ENCODE peak calls at places on chromosomes 13 and 19, in nine cellular contexts. V, M, C, P, T, G, I, Z and E are unnamed samples. For H3K27me3, the result is how much of the 10 kb centered on the place peaks cover.

GRCh38 chr13:38391341-38391740 is 41.7 kb downstream of the UFM1 start:
- DNase-seq in V (no peak), M (no peak), C (no peak), P (no peak), T (no peak), G (no peak), I (no peak), Z (no peak), E (no peak)

GRCh38 chr13:59906413-59907027 is 257.2 kb downstream of the DIAPH3 start:
- DNase-seq in V (no peak), M (no peak), C (peak), P (peak), T (no peak), G (no peak), I (peak), Z (no peak), E (no peak)

GRCh38 chr19:44613295-44614168 is at the start of gene IGSF23:
- DNase-seq in V (peak), M (no peak), C (no peak), P (peak), T (no peak), G (no peak), I (no peak), Z (no peak), E (no peak)

GRCh38 chr13:44271915-44272341 is 101.7 kb upstream of the SERP2 start:
- DNase-seq in V (no peak), M (no peak), C (no peak), P (no peak), T (no peak), G (peak), I (no peak), Z (no peak), E (no peak)

GRCh38 chr13:113801289-113801961 is 42.4 kb downstream of the TMEM255B start:
- DNase-seq in V (no peak), M (no peak), C (no peak), P (no peak), T (no peak), G (no peak), I (no peak), Z (peak), E (no peak)

GRCh38 chr19:24054044-24054935 is 32.7 kb upstream of the ZNF254 start:
- DNase-seq in V (no peak), M (no peak), C (peak), P (peak), T (no peak), G (no peak), I (peak), Z (no peak), E (no peak)

GRCh38 chr19:6524326-6524725 is 6.5 kb upstream of the TNFSF9 start:
- DNase-seq in V (no peak), M (no peak), C (no peak), P (no peak), T (no peak), G (no peak), I (no peak), Z (no peak), E (no peak)

GRCh38 chr19:36169084-36169760 is 17.0 kb upstream of the COX7A1 start:
- DNase-seq in V (peak), M (no peak), C (no peak), P (peak), T (no peak), G (no peak), I (no peak), Z (no peak), E (no peak)

GRCh38 chr13:110330491-110331001 is 23.5 kb downstream of the COL4A2 start:
- DNase-seq in V (no peak), M (no peak), C (peak), P (no peak), T (no peak), G (no peak), I (no peak), Z (no peak), E (peak)

GRCh38 chr13:75178436-75178835 is 303.5 kb downstream of the TBC1D4 start:
- DNase-seq in V (no peak), M (no peak), C (no peak), P (no peak), T (no peak), G (no peak), I (no peak), Z (no peak), E (no peak)

GRCh38 chr13:48975101-48975925 is at the start of gene FNDC3A:
- DNase-seq in V (peak), M (peak), C (peak), P (peak), T (peak), G (no peak), I (peak), Z (peak), E (no peak)

GRCh38 chr13:41352935-41353801 is 42.1 kb downstream of the NAA16 start:
- DNase-seq in V (no peak), M (no peak), C (peak), P (peak), T (no peak), G (no peak), I (peak), Z (no peak), E (no peak)

GRCh38 chr13:50697746-50698526 is 145.6 kb downstream of the DLEU7 start:
- DNase-seq in V (no peak), M (no peak), C (no peak), P (peak), T (no peak), G (no peak), I (no peak), Z (no peak), E (no peak)

GRCh38 chr13:79392882-79393563 is 13.0 kb downstream of the RBM26 start:
- DNase-seq in V (no peak), M (no peak), C (peak), P (no peak), T (no peak), G (no peak), I (peak), Z (no peak), E (no peak)

GRCh38 chr13:113729329-113730019 is 29.6 kb upstream of the TMEM255B start:
- DNase-seq in V (no peak), M (no peak), C (no peak), P (no peak), T (peak), G (no peak), I (no peak), Z (peak), E (no peak)

GRCh38 chr19:34985249-34986022 is 14.7 kb upstream of the GRAMD1A start:
- DNase-seq in V (no peak), M (peak), C (peak), P (no peak), T (peak), G (no peak), I (peak), Z (no peak), E (no peak)

GRCh38 chr13:71619096-71619495 is 247.9 kb downstream of the DACH1 start:
- DNase-seq in V (no peak), M (no peak), C (no peak), P (no peak), T (no peak), G (no peak), I (no peak), Z (no peak), E (no peak)

GRCh38 chr19:36225219-36225892 is 10.4 kb downstream of the ZNF146 start:
- DNase-seq in V (no peak), M (no peak), C (peak), P (no peak), T (no peak), G (no peak), I (no peak), Z (no peak), E (no peak)

GRCh38 chr19:43638214-43638990 is 1.2 kb downstream of the CADM4 start:
- DNase-seq in V (no peak), M (no peak), C (no peak), P (no peak), T (no peak), G (no peak), I (no peak), Z (no peak), E (no peak)

GRCh38 chr13:92681239-92681638 is 545.4 kb upstream of the GPC6 start:
- DNase-seq in V (no peak), M (no peak), C (no peak), P (no peak), T (no peak), G (no peak), I (no peak), Z (no peak), E (no peak)

GRCh38 chr19:383922-384800 is 24.8 kb downstream of the C2CD4C start:
- DNase-seq in V (no peak), M (peak), C (no peak), P (peak), T (no peak), G (peak), I (no peak), Z (peak), E (peak)

GRCh38 chr13:95608640-95609280 is 35.7 kb downstream of the DZIP1 start:
- DNase-seq in V (no peak), M (no peak), C (no peak), P (no peak), T (no peak), G (no peak), I (no peak), Z (no peak), E (no peak)

GRCh38 chr13:32042567-32042966 is 11.0 kb downstream of the FRY start:
- DNase-seq in V (no peak), M (no peak), C (no peak), P (no peak), T (no peak), G (no peak), I (peak), Z (no peak), E (no peak)
- H3K27ac ChIP-seq in V (no peak), M (peak), C (no peak), P (no peak), T (no peak), G (no peak), I (no peak), Z (no peak), E (no peak)

GRCh38 chr19:38619361-38620174 is 580 bp downstream of the EIF3K start:
- DNase-seq in V (no peak), M (no peak), C (no peak), P (no peak), T (no peak), G (no peak), I (no peak), Z (no peak), E (no peak)
- H3K27me3 ChIP-seq in V (under half), M (under half), C (under half), P (under half), T (under half), G (under half), I (under half), Z (under half), E (under half)

DNA sequence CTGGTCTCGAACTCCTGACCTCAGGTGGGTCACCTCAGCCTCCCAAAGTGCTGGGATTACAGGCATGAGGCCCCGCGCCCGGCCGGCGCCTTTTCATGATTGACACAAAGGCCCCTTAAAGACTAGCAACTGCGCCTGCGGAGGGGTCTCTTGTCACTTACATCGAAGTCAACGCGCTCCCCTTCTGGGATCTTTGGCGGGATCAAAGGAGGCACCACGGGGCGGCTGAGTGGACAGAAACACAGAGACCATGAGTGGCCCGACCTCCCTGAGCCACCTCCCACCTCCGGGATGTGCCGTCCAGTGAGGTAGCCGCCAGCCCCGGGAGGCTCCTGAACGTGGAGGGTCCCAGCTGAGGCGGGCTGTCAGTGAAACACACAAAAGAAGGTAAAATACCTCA is 7.3 kb downstream of the TNNT1 start:
- DNase-seq in V (no peak), M (no peak), C (no peak), P (no peak), T (no peak), G (no peak), I (no peak), Z (no peak), E (no peak)
- H3K27ac ChIP-seq in V (no peak), M (no peak), C (no peak), P (no peak), T (peak), G (no peak), I (no peak), Z (no peak), E (no peak)

DNA sequence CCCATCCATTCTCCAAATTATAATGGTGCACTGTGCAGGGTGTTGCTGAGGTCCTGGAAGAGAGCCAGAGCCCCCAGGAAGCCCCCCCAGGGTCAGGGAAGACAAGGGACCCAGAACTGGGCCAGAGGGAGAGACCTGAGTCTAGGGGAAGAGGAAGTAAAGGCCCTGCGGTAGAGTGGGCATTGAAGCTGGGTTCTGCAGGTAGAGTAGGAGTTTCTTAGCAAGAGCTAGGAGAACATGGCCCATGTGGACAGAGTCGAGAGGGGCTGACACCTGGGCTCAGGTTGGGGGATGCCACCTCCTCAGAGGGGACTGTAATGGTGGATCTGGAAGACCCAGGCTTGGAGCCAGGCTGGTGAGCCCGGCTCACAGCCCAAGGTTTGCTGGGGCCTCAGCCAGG is 17.0 kb upstream of the ONECUT3 start:
- DNase-seq in V (no peak), M (no peak), C (no peak), P (no peak), T (no peak), G (no peak), I (no peak), Z (no peak), E (no peak)
- H3K27me3 ChIP-seq in V (half or more), M (under half), C (half or more), P (under half), T (half or more), G (half or more), I (under half), Z (under half), E (under half)

GRCh38 chr19:10206226-10206873 is 11.6 kb upstream of the DNMT1 start:
- DNase-seq in V (no peak), M (no peak), C (peak), P (peak), T (no peak), G (no peak), I (no peak), Z (peak), E (no peak)

GRCh38 chr19:10205636-10206035 is 10.9 kb upstream of the DNMT1 start:
- DNase-seq in V (no peak), M (no peak), C (no peak), P (no peak), T (no peak), G (no peak), I (no peak), Z (no peak), E (no peak)

GRCh38 chr19:10209305-10209704 is 14.6 kb upstream of the DNMT1 start:
- DNase-seq in V (no peak), M (no peak), C (peak), P (no peak), T (no peak), G (no peak), I (no peak), Z (no peak), E (no peak)

GRCh38 chr19:10203686-10204085 is 8.9 kb upstream of the DNMT1 start:
- DNase-seq in V (no peak), M (no peak), C (no peak), P (no peak), T (no peak), G (no peak), I (no peak), Z (no peak), E (no peak)

DNA sequence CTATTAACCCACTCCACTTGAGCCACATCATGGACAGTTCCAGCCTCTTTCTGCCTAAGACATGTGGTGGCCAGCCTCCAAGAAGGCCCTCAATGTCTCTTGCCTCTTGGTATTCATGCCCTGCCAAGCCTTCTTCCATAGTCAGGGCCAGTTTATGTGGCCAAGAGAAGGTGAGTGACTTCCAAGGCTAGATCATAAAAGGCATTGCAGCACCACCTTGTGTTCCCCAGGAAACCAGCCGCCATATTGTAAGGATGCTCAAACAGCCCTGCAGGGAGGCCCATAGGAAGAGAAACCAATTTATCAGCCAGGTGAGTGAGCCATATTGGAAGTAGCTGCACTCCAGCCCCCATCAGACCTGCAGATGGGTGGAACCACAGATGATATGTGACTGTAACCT is 12.3 kb upstream of the DNMT1 start:
- DNase-seq in V (no peak), M (no peak), C (no peak), P (no peak), T (no peak), G (no peak), I (no peak), Z (no peak), E (no peak)
- H3K27ac ChIP-seq in V (no peak), M (no peak), C (no peak), P (no peak), T (no peak), G (no peak), I (no peak), Z (no peak), E (no peak)

GRCh38 chr19:47104678-47105077 is 8.9 kb downstream of the ZC3H4 start:
- DNase-seq in V (no peak), M (no peak), C (no peak), P (no peak), T (no peak), G (no peak), I (no peak), Z (no peak), E (no peak)
- H3K27me3 ChIP-seq in V (under half), M (under half), C (under half), P (under half), T (under half), G (under half), I (under half), Z (under half), E (under half)

GRCh38 chr19:12841094-12841493 is 2.8 kb downstream of the MAST1 start:
- DNase-seq in V (no peak), M (peak), C (peak), P (peak), T (no peak), G (peak), I (no peak), Z (peak), E (no peak)
- H3K27ac ChIP-seq in V (no peak), M (no peak), C (no peak), P (no peak), T (no peak), G (no peak), I (no peak), Z (no peak), E (no peak)

DNA sequence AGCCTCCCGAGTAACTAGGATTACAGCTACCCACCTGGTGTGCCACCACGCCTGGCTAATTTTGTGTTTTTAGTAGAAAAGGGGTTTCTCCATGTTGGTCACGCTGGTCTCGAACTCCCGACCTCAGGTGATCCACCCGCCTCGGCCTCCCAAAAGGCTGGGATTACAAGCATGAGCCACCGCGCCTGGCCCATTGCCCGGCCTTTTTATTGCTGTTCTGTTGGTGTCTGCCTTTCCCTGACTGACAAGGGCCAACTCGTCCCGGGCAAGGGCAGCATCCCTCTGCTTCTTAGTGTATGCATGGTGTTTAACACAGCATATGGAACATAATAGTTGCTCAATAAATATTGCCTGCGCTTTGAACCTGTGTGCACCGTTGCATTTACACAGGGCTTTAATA is 6.2 kb upstream of the RETN start:
- DNase-seq in V (no peak), M (no peak), C (no peak), P (no peak), T (no peak), G (no peak), I (no peak), Z (no peak), E (no peak)
- H3K27me3 ChIP-seq in V (under half), M (under half), C (under half), P (under half), T (half or more), G (under half), I (under half), Z (under half), E (under half)

DNA sequence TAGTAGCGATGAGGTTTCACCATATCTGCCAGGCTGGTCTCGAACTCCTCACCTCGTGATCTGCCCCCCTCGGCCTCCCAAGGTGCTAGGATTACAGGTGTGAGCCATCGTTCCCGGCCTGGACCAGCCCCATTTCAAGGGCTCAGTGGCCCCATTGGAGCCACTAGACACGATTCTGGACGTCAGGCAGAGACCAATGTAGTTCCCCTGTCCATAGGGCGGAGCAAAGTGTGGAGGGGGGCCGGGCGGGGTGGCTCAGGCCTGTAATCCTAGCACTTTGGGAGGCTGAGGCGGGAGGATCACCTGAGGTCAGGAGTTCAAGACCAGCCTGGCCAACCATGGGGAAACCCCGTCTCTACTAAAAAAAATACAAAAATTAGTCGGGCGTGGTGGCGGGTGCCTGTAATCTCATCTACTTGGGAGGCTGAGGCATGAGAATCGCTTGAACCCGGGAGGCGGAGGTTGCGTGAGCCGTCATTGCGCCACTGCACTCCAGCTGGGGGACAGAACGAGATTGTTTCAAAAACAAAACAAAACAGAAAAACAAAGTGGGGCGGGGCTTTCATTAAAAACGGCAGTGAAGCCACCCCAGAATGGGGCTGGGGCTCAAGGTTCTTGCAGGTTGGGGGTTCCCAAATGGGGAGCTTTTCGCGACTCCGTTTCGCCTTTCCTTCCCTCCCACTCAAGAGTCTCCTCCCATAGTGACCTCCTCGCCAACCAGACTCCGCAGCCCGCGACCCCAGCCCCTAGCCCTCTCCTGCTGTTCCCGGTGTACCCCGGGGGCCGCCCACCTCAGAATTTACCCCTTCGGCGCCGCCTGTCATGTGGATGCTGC is 758 bp upstream of the TECR start:
- DNase-seq in V (no peak), M (no peak), C (no peak), P (no peak), T (no peak), G (no peak), I (no peak), Z (peak), E (no peak)
- H3K27ac ChIP-seq in V (peak), M (peak), C (no peak), P (no peak), T (peak), G (peak), I (peak), Z (peak), E (peak)

DNA sequence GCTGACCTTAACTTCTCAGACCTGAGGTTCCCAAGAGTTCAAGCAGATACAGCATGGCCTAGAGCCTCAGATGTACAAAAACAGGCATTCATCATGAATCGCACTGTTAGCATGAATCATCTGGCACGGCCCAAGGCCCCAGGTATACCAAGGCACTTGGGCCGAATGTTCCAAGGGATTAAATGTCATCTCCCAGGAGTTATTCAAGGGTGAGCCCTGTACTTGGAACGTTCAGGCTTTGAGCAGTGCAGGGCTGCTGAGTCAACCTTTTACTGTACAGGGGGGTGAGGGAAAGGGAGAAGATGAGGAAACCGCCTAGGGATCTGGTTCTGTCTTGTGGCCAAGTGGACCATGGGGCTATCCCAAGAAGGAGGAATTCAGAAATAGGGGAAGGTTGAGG is 6.3 kb downstream of the KLK3 start:
- DNase-seq in V (no peak), M (no peak), C (no peak), P (no peak), T (no peak), G (no peak), I (no peak), Z (no peak), E (no peak)
- H3K27me3 ChIP-seq in V (under half), M (under half), C (under half), P (under half), T (half or more), G (under half), I (under half), Z (under half), E (under half)